ENCODE peak calls at places on chromosomes 11 and 22, in seven cellular contexts. E is dorsolateral prefrontal cortex, A is fibroblast of pulmonary artery, X is RCC 7860, U is colonic mucosa, R is AG09319, Q is NCI-H1694 treated with DMSO at 0.1 percent for 48 hours. D is an unnamed sample.

GRCh38 chr22:41521166-41521565 is 23.1 kb downstream of the POLR3H start:
- DNase-seq in E (no peak), A (no peak), X (no peak), U (no peak), R (no peak), Q (peak), D (no peak)

GRCh38 chr22:39662677-39663034 is 92.1 kb downstream of the CACNA1I start:
- DNase-seq in E (no peak), A (no peak), X (no peak), U (no peak), R (no peak), Q (no peak), D (no peak)

GRCh38 chr11:13280323-13280722 is 2.7 kb downstream of the BMAL1 start:
- DNase-seq in E (no peak), A (no peak), X (no peak), U (no peak), R (no peak), Q (no peak), D (no peak)

GRCh38 chr11:133649059-133649458 is 116.8 kb upstream of the OPCML start:
- DNase-seq in E (no peak), A (no peak), X (no peak), U (no peak), R (no peak), Q (no peak), D (no peak)

GRCh38 chr22:49418943-49419342 is 408.7 kb downstream of the BRD1 start:
- DNase-seq in E (no peak), A (no peak), X (no peak), U (no peak), R (no peak), Q (no peak), D (no peak)

GRCh38 chr11:67054851-67055523 is 1.7 kb upstream of the RHOD start:
- DNase-seq in E (no peak), A (peak), X (peak), U (peak), R (peak), Q (no peak), D (no peak)

GRCh38 chr11:99934008-99934407 is 753.1 kb upstream of the ARHGAP42 start:
- DNase-seq in E (no peak), A (peak), X (no peak), U (no peak), R (no peak), Q (no peak), D (no peak)

GRCh38 chr11:10499452-10500262 is 41.3 kb downstream of the RNF141 start:
- DNase-seq in E (no peak), A (no peak), X (no peak), U (peak), R (peak), Q (no peak), D (no peak)

GRCh38 chr22:20779813-20780148 is 5.9 kb downstream of the SERPIND1 start:
- DNase-seq in E (no peak), A (peak), X (no peak), U (no peak), R (no peak), Q (no peak), D (no peak)

GRCh38 chr22:37708580-37709444 is 12.0 kb downstream of the TRIOBP start:
- DNase-seq in E (no peak), A (no peak), X (no peak), U (no peak), R (no peak), Q (no peak), D (no peak)

GRCh38 chr11:117316197-117316961 is at the start of gene BACE1:
- DNase-seq in E (peak), A (peak), X (peak), U (peak), R (peak), Q (peak), D (peak)

GRCh38 chr22:49765091-49765771 is 62.4 kb downstream of the BRD1 start:
- DNase-seq in E (no peak), A (no peak), X (no peak), U (peak), R (no peak), Q (no peak), D (no peak)

GRCh38 chr11:120169981-120170698 is 32.2 kb upstream of the TRIM29 start:
- DNase-seq in E (no peak), A (no peak), X (no peak), U (peak), R (no peak), Q (no peak), D (no peak)

D was measured in BJ.